ENCODE peak calls at places on chromosomes 2 and 18, in nine cellular contexts. D, F, T, V, C, X, Q, E and S are unnamed samples.

GRCh38 chr2:218860950-218861381 is 1.4 kb downstream of the WNT6 start:
- DNase-seq in D (peak), F (no peak), T (no peak), V (peak), C (peak), X (peak), Q (no peak), E (no peak), S (no peak)

GRCh38 chr2:151634726-151635467 is 99.4 kb downstream of the NEB start:
- DNase-seq in D (no peak), F (no peak), T (no peak), V (no peak), C (peak), X (no peak), Q (no peak), E (no peak), S (no peak)

GRCh38 chr2:188609321-188610049 is 317.8 kb downstream of the GULP1 start:
- DNase-seq in D (no peak), F (no peak), T (no peak), V (no peak), C (no peak), X (peak), Q (no peak), E (no peak), S (no peak)

GRCh38 chr2:218343591-218343990 is 13.1 kb upstream of the CATIP start:
- DNase-seq in D (no peak), F (no peak), T (no peak), V (no peak), C (peak), X (no peak), Q (no peak), E (peak), S (no peak)

GRCh38 chr2:195407782-195408181 is 249.2 kb upstream of the SLC39A10 start:
- DNase-seq in D (no peak), F (no peak), T (no peak), V (no peak), C (peak), X (peak), Q (no peak), E (no peak), S (no peak)

GRCh38 chr2:28643911-28644334 is 107.7 kb upstream of the PPP1CB start:
- DNase-seq in D (no peak), F (no peak), T (no peak), V (no peak), C (peak), X (peak), Q (no peak), E (peak), S (no peak)

GRCh38 chr18:74290831-74291770 is 662 bp downstream of the CYB5A start:
- DNase-seq in D (no peak), F (no peak), T (no peak), V (no peak), C (peak), X (no peak), Q (no peak), E (no peak), S (peak)

GRCh38 chr2:79824086-79824786 is 311.4 kb downstream of the CTNNA2 start:
- DNase-seq in D (no peak), F (no peak), T (no peak), V (no peak), C (no peak), X (no peak), Q (no peak), E (no peak), S (no peak)

GRCh38 chr2:105768961-105769452 is 24.3 kb downstream of the NCK2 start:
- DNase-seq in D (no peak), F (no peak), T (peak), V (no peak), C (peak), X (no peak), Q (no peak), E (no peak), S (no peak)

GRCh38 chr18:79963658-79964329 is 649 bp upstream of the HSBP1L1 start:
- DNase-seq in D (no peak), F (no peak), T (no peak), V (no peak), C (no peak), X (no peak), Q (no peak), E (no peak), S (no peak)

GRCh38 chr2:28348149-28348567 is 44.5 kb upstream of the FOSL2 start:
- DNase-seq in D (no peak), F (no peak), T (peak), V (peak), C (no peak), X (no peak), Q (peak), E (no peak), S (peak)

GRCh38 chr2:222518570-222519381 is 94.4 kb downstream of the SGPP2 start:
- DNase-seq in D (no peak), F (no peak), T (no peak), V (no peak), C (peak), X (peak), Q (no peak), E (peak), S (no peak)

GRCh38 chr2:106847366-106847765 is 38.6 kb downstream of the ST6GAL2 start:
- DNase-seq in D (no peak), F (no peak), T (no peak), V (no peak), C (no peak), X (peak), Q (no peak), E (no peak), S (no peak)

GRCh38 chr2:188786368-188786781 is 187.8 kb upstream of the COL3A1 start:
- DNase-seq in D (no peak), F (no peak), T (no peak), V (peak), C (peak), X (peak), Q (no peak), E (peak), S (no peak)

GRCh38 chr2:110105608-110106467 is 9.8 kb downstream of the MALL start:
- DNase-seq in D (no peak), F (no peak), T (no peak), V (no peak), C (peak), X (peak), Q (no peak), E (no peak), S (peak)

GRCh38 chr2:121102949-121103348 is 182.1 kb downstream of the TFCP2L1 start:
- DNase-seq in D (no peak), F (no peak), T (no peak), V (no peak), C (no peak), X (no peak), Q (no peak), E (no peak), S (no peak)

GRCh38 chr2:57516740-57517340 is 529.8 kb upstream of the VRK2 start:
- DNase-seq in D (peak), F (no peak), T (no peak), V (no peak), C (peak), X (peak), Q (no peak), E (peak), S (no peak)

GRCh38 chr2:227443889-227444568 is 27.9 kb upstream of the AGFG1 start:
- DNase-seq in D (no peak), F (no peak), T (no peak), V (no peak), C (no peak), X (peak), Q (no peak), E (no peak), S (no peak)